ENCODE peak calls at places on chromosome 21, in five cellular contexts. One of them, this sample, is unnamed.
A peak's percentile ranks its signal among the peaks of the same experiment; 100 is the strongest.

GRCh38 chr21:34611528-34611927 is 3.4 kb downstream of the RCAN1 start:
- DNase-seq in heart right ventricle: no peak
- DNase-seq in small intestine: no peak
- DNase-seq in right cardiac atrium: no peak
- DNase-seq in neuronal stem cell: no peak
- DNase-seq in this sample: no peak

GRCh38 chr21:17527240-17527639 is 14.4 kb downstream of the CXADR start:
- DNase-seq in heart right ventricle: no peak
- DNase-seq in neuronal stem cell: no peak
- DNase-seq in small intestine: peak; percentile 41
- DNase-seq in right cardiac atrium: no peak
- DNase-seq in this sample: peak; percentile 11

GRCh38 chr21:34336245-34336644 is 27.6 kb upstream of the KCNE2 start:
- DNase-seq in right cardiac atrium: peak; percentile 48
- DNase-seq in small intestine: no peak
- DNase-seq in heart right ventricle: no peak
- DNase-seq in neuronal stem cell: no peak
- DNase-seq in this sample: no peak

GRCh38 chr21:29295066-29295650 is 3.6 kb upstream of the BACH1 start:
- DNase-seq in small intestine: no peak
- DNase-seq in right cardiac atrium: no peak
- DNase-seq in neuronal stem cell: no peak
- DNase-seq in heart right ventricle: no peak
- DNase-seq in this sample: no peak

GRCh38 chr21:44416193-44416592 is 39.1 kb upstream of the LRRC3 start:
- DNase-seq in neuronal stem cell: no peak
- DNase-seq in right cardiac atrium: no peak
- DNase-seq in small intestine: no peak
- DNase-seq in heart right ventricle: no peak
- DNase-seq in this sample: no peak

GRCh38 chr21:44614161-44614631 is 2.3 kb downstream of the KRTAP10-8 start:
- DNase-seq in neuronal stem cell: no peak
- DNase-seq in heart right ventricle: no peak
- DNase-seq in small intestine: no peak
- DNase-seq in right cardiac atrium: no peak
- DNase-seq in this sample: no peak

GRCh38 chr21:38925923-38926322 is 120.2 kb downstream of the ETS2 start:
- DNase-seq in neuronal stem cell: no peak
- DNase-seq in small intestine: peak; percentile 44
- DNase-seq in heart right ventricle: peak; percentile 71
- DNase-seq in right cardiac atrium: peak; percentile 77
- DNase-seq in this sample: peak; percentile 63

GRCh38 chr21:26368591-26368990 is 198.0 kb upstream of the APP start:
- DNase-seq in heart right ventricle: no peak
- DNase-seq in neuronal stem cell: no peak
- DNase-seq in small intestine: no peak
- DNase-seq in right cardiac atrium: no peak
- DNase-seq in this sample: no peak

GRCh38 chr21:44434936-44435635 is 20.2 kb upstream of the LRRC3 start:
- DNase-seq in right cardiac atrium: peak; percentile 17
- DNase-seq in neuronal stem cell: no peak
- DNase-seq in heart right ventricle: no peak
- DNase-seq in small intestine: no peak
- DNase-seq in this sample: no peak

GRCh38 chr21:40490408-40490807 is 356.6 kb downstream of the DSCAM start:
- DNase-seq in neuronal stem cell: no peak
- DNase-seq in heart right ventricle: no peak
- DNase-seq in right cardiac atrium: no peak
- DNase-seq in small intestine: no peak
- DNase-seq in this sample: no peak

GRCh38 chr21:16279658-16280581 is 550.1 kb downstream of the USP25 start:
- DNase-seq in right cardiac atrium: peak; percentile 70
- DNase-seq in neuronal stem cell: peak; percentile 75
- DNase-seq in heart right ventricle: peak; percentile 12
- DNase-seq in small intestine: no peak
- DNase-seq in this sample: peak; percentile 37

GRCh38 chr21:25191141-25191540 is 416.1 kb downstream of the MRPL39 start:
- DNase-seq in right cardiac atrium: no peak
- DNase-seq in small intestine: no peak
- DNase-seq in neuronal stem cell: no peak
- DNase-seq in heart right ventricle: no peak
- DNase-seq in this sample: no peak

GRCh38 chr21:35232545-35233176 is 183.6 kb upstream of the RUNX1 start:
- DNase-seq in right cardiac atrium: no peak
- DNase-seq in neuronal stem cell: no peak
- DNase-seq in heart right ventricle: no peak
- DNase-seq in small intestine: no peak
- DNase-seq in this sample: no peak

GRCh38 chr21:16419188-16419874 is 689.5 kb downstream of the USP25 start:
- DNase-seq in heart right ventricle: peak; percentile 90
- DNase-seq in right cardiac atrium: peak; percentile 90
- DNase-seq in small intestine: peak; percentile 0
- DNase-seq in neuronal stem cell: no peak
- DNase-seq in this sample: peak; percentile 68

GRCh38 chr21:14753069-14753465 is 207.0 kb upstream of the SAMSN1 start:
- DNase-seq in right cardiac atrium: no peak
- DNase-seq in small intestine: no peak
- DNase-seq in neuronal stem cell: no peak
- DNase-seq in heart right ventricle: no peak
- DNase-seq in this sample: no peak
- H3K27ac ChIP-seq in right cardiac atrium: no peak overlapping the region
- H3K27ac ChIP-seq in small intestine: no peak overlapping the region
- H3K27ac ChIP-seq in neuronal stem cell: no peak overlapping the region
- H3K27ac ChIP-seq in heart right ventricle: no peak overlapping the region
- H3K27ac ChIP-seq in this sample: no peak overlapping the region

GRCh38 chr21:42924433-42924751 is 1.0 kb downstream of the ERVH48-1 start:
- DNase-seq in heart right ventricle: no peak
- DNase-seq in right cardiac atrium: no peak
- DNase-seq in small intestine: no peak
- DNase-seq in neuronal stem cell: no peak
- DNase-seq in this sample: no peak

GRCh38 chr21:42922918-42923317 is 2.5 kb downstream of the ERVH48-1 start:
- DNase-seq in right cardiac atrium: no peak
- DNase-seq in neuronal stem cell: no peak
- DNase-seq in small intestine: no peak
- DNase-seq in heart right ventricle: no peak
- DNase-seq in this sample: no peak

GRCh38 chr21:42921912-42922311 is 3.5 kb downstream of the ERVH48-1 start:
- DNase-seq in small intestine: no peak
- DNase-seq in heart right ventricle: no peak
- DNase-seq in neuronal stem cell: no peak
- DNase-seq in right cardiac atrium: no peak
- DNase-seq in this sample: no peak

GRCh38 chr21:42925114-42925907 is at the start of gene ERVH48-1:
- DNase-seq in heart right ventricle: no peak
- DNase-seq in right cardiac atrium: no peak
- DNase-seq in neuronal stem cell: no peak
- DNase-seq in small intestine: no peak
- DNase-seq in this sample: no peak

DNA sequence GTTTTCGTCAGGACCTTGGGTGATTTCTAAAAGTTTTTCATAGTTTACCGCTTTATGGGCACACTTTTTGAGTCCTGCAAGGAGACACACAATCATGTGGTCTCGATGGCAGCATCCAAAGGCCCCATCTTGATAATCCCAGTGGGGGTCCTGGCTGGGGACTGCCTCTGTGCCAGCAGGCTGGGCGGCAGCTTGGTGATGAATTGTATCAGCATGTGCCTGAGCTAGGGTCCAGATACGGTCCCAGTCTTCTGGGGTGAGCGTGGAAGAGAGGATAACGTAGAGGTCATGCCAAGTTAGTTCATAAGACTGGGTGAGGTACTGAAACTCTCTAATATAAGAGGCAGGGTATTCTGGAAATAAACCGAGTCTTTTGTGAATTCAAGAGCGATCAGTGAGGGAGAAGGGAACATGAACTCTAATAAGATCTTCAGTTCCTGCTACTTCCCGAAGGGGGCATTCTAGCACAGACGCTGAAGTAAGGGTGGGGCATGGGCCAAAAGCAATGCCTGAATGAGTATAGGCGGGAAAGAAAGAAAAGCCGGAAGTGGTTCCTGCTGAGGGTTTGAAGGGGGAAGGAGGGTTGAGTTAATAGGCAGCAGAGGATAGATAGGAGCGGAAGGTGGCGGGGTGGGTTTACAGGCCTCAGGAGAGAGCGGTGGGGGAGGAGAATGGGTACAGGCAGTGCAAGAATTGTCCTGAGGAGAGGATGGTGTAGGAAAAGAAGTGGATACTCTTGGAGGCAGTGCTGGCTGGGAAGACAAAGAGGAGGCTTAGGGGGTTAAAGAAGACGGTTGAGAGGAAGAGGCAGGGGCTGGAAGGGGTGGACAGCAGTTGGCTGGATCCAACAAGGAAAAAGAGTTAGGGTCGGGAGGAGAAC is 1.6 kb downstream of the ERVH48-1 start:
- DNase-seq in neuronal stem cell: peak; percentile 81
- DNase-seq in heart right ventricle: peak; percentile 73
- DNase-seq in small intestine: peak; percentile 89
- DNase-seq in right cardiac atrium: peak; percentile 78
- DNase-seq in this sample: peak; percentile 79
- H3K27ac ChIP-seq in neuronal stem cell: peak overlapping the region; percentile 46
- H3K27ac ChIP-seq in heart right ventricle: peak overlapping the region; percentile 44
- H3K27ac ChIP-seq in small intestine: no peak overlapping the region
- H3K27ac ChIP-seq in right cardiac atrium: no peak overlapping the region
- H3K27ac ChIP-seq in this sample: no peak overlapping the region

GRCh38 chr21:21177353-21177986 is 179.3 kb downstream of the NCAM2 start:
- DNase-seq in right cardiac atrium: no peak
- DNase-seq in small intestine: no peak
- DNase-seq in neuronal stem cell: no peak
- DNase-seq in heart right ventricle: no peak
- DNase-seq in this sample: no peak

GRCh38 chr21:21174676-21175075 is 176.5 kb downstream of the NCAM2 start:
- DNase-seq in right cardiac atrium: no peak
- DNase-seq in neuronal stem cell: no peak
- DNase-seq in small intestine: no peak
- DNase-seq in heart right ventricle: no peak
- DNase-seq in this sample: no peak

GRCh38 chr21:21179619-21180336 is 181.6 kb downstream of the NCAM2 start:
- DNase-seq in small intestine: no peak
- DNase-seq in neuronal stem cell: no peak
- DNase-seq in right cardiac atrium: peak; percentile 29
- DNase-seq in heart right ventricle: peak; percentile 9
- DNase-seq in this sample: no peak

GRCh38 chr21:21175798-21176334 is 177.7 kb downstream of the NCAM2 start:
- DNase-seq in small intestine: no peak
- DNase-seq in neuronal stem cell: no peak
- DNase-seq in right cardiac atrium: no peak
- DNase-seq in heart right ventricle: no peak
- DNase-seq in this sample: no peak
- H3K27ac ChIP-seq in small intestine: no peak overlapping the region
- H3K27ac ChIP-seq in neuronal stem cell: no peak overlapping the region
- H3K27ac ChIP-seq in right cardiac atrium: no peak overlapping the region
- H3K27ac ChIP-seq in heart right ventricle: peak overlapping the region; percentile 20
- H3K27ac ChIP-seq in this sample: no peak overlapping the region

GRCh38 chr21:43321611-43322010 is 105.3 kb downstream of the SIK1 start:
- DNase-seq in small intestine: no peak
- DNase-seq in right cardiac atrium: peak; percentile 30
- DNase-seq in heart right ventricle: no peak
- DNase-seq in neuronal stem cell: no peak
- DNase-seq in this sample: no peak
- H3K27ac ChIP-seq in small intestine: no peak overlapping the region
- H3K27ac ChIP-seq in right cardiac atrium: no peak overlapping the region
- H3K27ac ChIP-seq in heart right ventricle: peak overlapping the region; percentile 75
- H3K27ac ChIP-seq in neuronal stem cell: no peak overlapping the region
- H3K27ac ChIP-seq in this sample: no peak overlapping the region

GRCh38 chr21:43004926-43005325 is 30.6 kb downstream of the PKNOX1 start:
- DNase-seq in heart right ventricle: no peak
- DNase-seq in small intestine: no peak
- DNase-seq in neuronal stem cell: no peak
- DNase-seq in right cardiac atrium: no peak
- DNase-seq in this sample: no peak

GRCh38 chr21:43001316-43001715 is 27.0 kb downstream of the PKNOX1 start:
- DNase-seq in heart right ventricle: no peak
- DNase-seq in neuronal stem cell: no peak
- DNase-seq in right cardiac atrium: no peak
- DNase-seq in small intestine: no peak
- DNase-seq in this sample: peak; percentile 44

GRCh38 chr21:43006874-43007208 is 32.5 kb downstream of the PKNOX1 start:
- DNase-seq in small intestine: no peak
- DNase-seq in heart right ventricle: no peak
- DNase-seq in right cardiac atrium: no peak
- DNase-seq in neuronal stem cell: no peak
- DNase-seq in this sample: no peak

DNA sequence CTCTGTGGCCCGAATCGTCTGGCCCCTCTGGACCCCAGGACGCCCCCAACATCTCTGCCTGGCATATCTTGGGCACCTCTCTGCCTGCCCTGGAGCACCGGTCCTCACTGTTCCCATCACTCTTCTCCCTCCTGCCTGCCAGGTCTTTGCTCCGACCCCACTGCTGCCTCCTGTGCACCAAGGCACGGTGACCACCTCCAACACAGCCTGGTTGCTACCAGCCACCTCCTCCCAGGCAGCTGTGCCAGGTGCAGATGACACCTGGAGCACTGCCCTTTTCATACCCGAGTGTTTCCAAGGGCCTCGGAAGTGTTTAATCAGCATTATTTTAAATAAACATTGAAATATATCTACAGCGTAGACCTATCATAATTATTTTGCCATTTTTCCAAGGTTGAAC is 31.3 kb downstream of the PKNOX1 start:
- DNase-seq in small intestine: no peak
- DNase-seq in neuronal stem cell: no peak
- DNase-seq in right cardiac atrium: no peak
- DNase-seq in heart right ventricle: no peak
- DNase-seq in this sample: no peak
- H3K27ac ChIP-seq in small intestine: no peak overlapping the region
- H3K27ac ChIP-seq in neuronal stem cell: no peak overlapping the region
- H3K27ac ChIP-seq in right cardiac atrium: no peak overlapping the region
- H3K27ac ChIP-seq in heart right ventricle: no peak overlapping the region
- H3K27ac ChIP-seq in this sample: no peak overlapping the region

GRCh38 chr21:45791562-45792418 is 148.3 kb downstream of the PCBP3 start:
- DNase-seq in right cardiac atrium: no peak
- DNase-seq in small intestine: no peak
- DNase-seq in heart right ventricle: no peak
- DNase-seq in neuronal stem cell: no peak
- DNase-seq in this sample: no peak
- H3K27ac ChIP-seq in right cardiac atrium: no peak overlapping the region
- H3K27ac ChIP-seq in small intestine: no peak overlapping the region
- H3K27ac ChIP-seq in heart right ventricle: no peak overlapping the region
- H3K27ac ChIP-seq in neuronal stem cell: no peak overlapping the region
- H3K27ac ChIP-seq in this sample: no peak overlapping the region

GRCh38 chr21:27772816-27773215 is 805.9 kb upstream of the ADAMTS5 start:
- DNase-seq in heart right ventricle: no peak
- DNase-seq in small intestine: no peak
- DNase-seq in neuronal stem cell: no peak
- DNase-seq in right cardiac atrium: no peak
- DNase-seq in this sample: no peak

GRCh38 chr21:27764056-27764455 is 797.2 kb upstream of the ADAMTS5 start:
- DNase-seq in neuronal stem cell: no peak
- DNase-seq in right cardiac atrium: no peak
- DNase-seq in small intestine: no peak
- DNase-seq in heart right ventricle: no peak
- DNase-seq in this sample: no peak

GRCh38 chr21:27771938-27772505 is 805.1 kb upstream of the ADAMTS5 start:
- DNase-seq in neuronal stem cell: no peak
- DNase-seq in small intestine: no peak
- DNase-seq in right cardiac atrium: no peak
- DNase-seq in heart right ventricle: no peak
- DNase-seq in this sample: no peak

GRCh38 chr21:27769763-27770162 is 802.9 kb upstream of the ADAMTS5 start:
- DNase-seq in right cardiac atrium: no peak
- DNase-seq in heart right ventricle: no peak
- DNase-seq in neuronal stem cell: no peak
- DNase-seq in small intestine: no peak
- DNase-seq in this sample: no peak
- H3K27ac ChIP-seq in right cardiac atrium: no peak overlapping the region
- H3K27ac ChIP-seq in heart right ventricle: peak overlapping the region; percentile 33
- H3K27ac ChIP-seq in neuronal stem cell: no peak overlapping the region
- H3K27ac ChIP-seq in small intestine: no peak overlapping the region
- H3K27ac ChIP-seq in this sample: no peak overlapping the region

GRCh38 chr21:42666023-42666747 is 12.8 kb downstream of the PDE9A start:
- DNase-seq in right cardiac atrium: peak; percentile 56
- DNase-seq in neuronal stem cell: no peak
- DNase-seq in small intestine: peak; percentile 76
- DNase-seq in heart right ventricle: no peak
- DNase-seq in this sample: no peak
- H3K27ac ChIP-seq in right cardiac atrium: no peak overlapping the region
- H3K27ac ChIP-seq in neuronal stem cell: no peak overlapping the region
- H3K27ac ChIP-seq in small intestine: no peak overlapping the region
- H3K27ac ChIP-seq in heart right ventricle: no peak overlapping the region
- H3K27ac ChIP-seq in this sample: peak overlapping the region; percentile 38

This sample was measured in prostate gland.